ENCODE peak calls at places on chromosomes 2 and 18, in eight cellular contexts. One of them, this sample, is unnamed.
A peak's percentile ranks its signal among the peaks of the same experiment; 100 is the strongest.

GRCh38 chr18:26471027-26471426 is 77.3 kb downstream of the KCTD1 start:
- DNase-seq in PC-3: no peak
- DNase-seq in SK-N-SH: no peak
- DNase-seq in PC-9: peak; percentile 50
- DNase-seq in H9: no peak
- DNase-seq in A549: peak; percentile 86
- DNase-seq in IMR-90: peak; percentile 66
- DNase-seq in GM23248: no peak
- DNase-seq in this sample: no peak

GRCh38 chr18:11700876-11701275 is 11.8 kb downstream of the GNAL start:
- DNase-seq in GM23248: no peak
- DNase-seq in PC-9: no peak
- DNase-seq in IMR-90: no peak
- DNase-seq in SK-N-SH: no peak
- DNase-seq in A549: no peak
- DNase-seq in H9: no peak
- DNase-seq in PC-3: no peak
- DNase-seq in this sample: no peak

GRCh38 chr18:28176933-28177827 is at the start of gene CDH2:
- DNase-seq in GM23248: peak; percentile 91
- DNase-seq in PC-9: no peak
- DNase-seq in SK-N-SH: peak; percentile 92
- DNase-seq in H9: peak; percentile 87
- DNase-seq in IMR-90: peak; percentile 85
- DNase-seq in PC-3: peak; percentile 82
- DNase-seq in A549: peak; percentile 86
- DNase-seq in this sample: no peak

GRCh38 chr2:128347701-128348504 is 29.2 kb upstream of the HS6ST1 start:
- DNase-seq in SK-N-SH: peak; percentile 85
- DNase-seq in PC-9: no peak
- DNase-seq in H9: no peak
- DNase-seq in A549: no peak
- DNase-seq in IMR-90: peak; percentile 23
- DNase-seq in GM23248: peak; percentile 71
- DNase-seq in PC-3: peak; percentile 6
- DNase-seq in this sample: no peak

GRCh38 chr2:79876430-79876829 is 363.6 kb downstream of the CTNNA2 start:
- DNase-seq in PC-9: no peak
- DNase-seq in H9: no peak
- DNase-seq in A549: peak; percentile 38
- DNase-seq in IMR-90: peak; percentile 2
- DNase-seq in GM23248: peak; percentile 33
- DNase-seq in PC-3: peak; percentile 10
- DNase-seq in SK-N-SH: peak; percentile 66
- DNase-seq in this sample: no peak

GRCh38 chr2:227038550-227039189 is 125.3 kb downstream of the COL4A4 start:
- DNase-seq in PC-9: no peak
- DNase-seq in SK-N-SH: no peak
- DNase-seq in A549: no peak
- DNase-seq in IMR-90: no peak
- DNase-seq in GM23248: no peak
- DNase-seq in PC-3: no peak
- DNase-seq in H9: no peak
- DNase-seq in this sample: no peak

GRCh38 chr2:98446850-98447249 is 2.2 kb downstream of the INPP4A start:
- DNase-seq in GM23248: no peak
- DNase-seq in PC-3: no peak
- DNase-seq in SK-N-SH: no peak
- DNase-seq in H9: no peak
- DNase-seq in PC-9: no peak
- DNase-seq in A549: no peak
- DNase-seq in IMR-90: no peak
- DNase-seq in this sample: no peak

GRCh38 chr2:39492095-39492590 is 55.1 kb upstream of the MAP4K3 start:
- DNase-seq in PC-9: peak; percentile 92
- DNase-seq in SK-N-SH: no peak
- DNase-seq in A549: peak; percentile 80
- DNase-seq in GM23248: peak; percentile 95
- DNase-seq in PC-3: peak; percentile 97
- DNase-seq in IMR-90: peak; percentile 98
- DNase-seq in H9: no peak
- DNase-seq in this sample: peak; percentile 43

GRCh38 chr18:56391933-56392590 is 246.3 kb downstream of the TXNL1 start:
- DNase-seq in PC-9: no peak
- DNase-seq in H9: no peak
- DNase-seq in GM23248: no peak
- DNase-seq in IMR-90: no peak
- DNase-seq in SK-N-SH: no peak
- DNase-seq in PC-3: no peak
- DNase-seq in A549: no peak
- DNase-seq in this sample: no peak

GRCh38 chr2:14552818-14553217 is 79.7 kb upstream of the LRATD1 start:
- DNase-seq in SK-N-SH: no peak
- DNase-seq in PC-9: no peak
- DNase-seq in IMR-90: no peak
- DNase-seq in PC-3: peak; percentile 63
- DNase-seq in A549: no peak
- DNase-seq in GM23248: no peak
- DNase-seq in H9: no peak
- DNase-seq in this sample: no peak

GRCh38 chr2:157363612-157364101 is 38.0 kb upstream of the ERMN start:
- DNase-seq in GM23248: peak; percentile 62
- DNase-seq in PC-9: no peak
- DNase-seq in PC-3: no peak
- DNase-seq in A549: no peak
- DNase-seq in H9: no peak
- DNase-seq in IMR-90: no peak
- DNase-seq in SK-N-SH: no peak
- DNase-seq in this sample: no peak

GRCh38 chr2:19543271-19544019 is 185.0 kb upstream of the OSR1 start:
- DNase-seq in H9: no peak
- DNase-seq in PC-9: no peak
- DNase-seq in GM23248: peak; percentile 55
- DNase-seq in PC-3: peak; percentile 52
- DNase-seq in A549: no peak
- DNase-seq in SK-N-SH: no peak
- DNase-seq in IMR-90: peak; percentile 26
- DNase-seq in this sample: no peak

GRCh38 chr2:215748446-215748845 is 264.9 kb downstream of the MREG start:
- DNase-seq in GM23248: peak; percentile 52
- DNase-seq in A549: no peak
- DNase-seq in SK-N-SH: no peak
- DNase-seq in IMR-90: peak; percentile 32
- DNase-seq in PC-9: no peak
- DNase-seq in PC-3: no peak
- DNase-seq in H9: no peak
- DNase-seq in this sample: peak; percentile 54

GRCh38 chr18:59114160-59114559 is 25.5 kb upstream of the SEC11C start:
- DNase-seq in IMR-90: peak; percentile 14
- DNase-seq in SK-N-SH: no peak
- DNase-seq in H9: no peak
- DNase-seq in GM23248: no peak
- DNase-seq in PC-3: no peak
- DNase-seq in A549: no peak
- DNase-seq in PC-9: peak; percentile 8
- DNase-seq in this sample: no peak

GRCh38 chr2:160471950-160472349 is 21.7 kb downstream of the RBMS1 start:
- DNase-seq in H9: no peak
- DNase-seq in IMR-90: no peak
- DNase-seq in PC-9: no peak
- DNase-seq in A549: no peak
- DNase-seq in SK-N-SH: no peak
- DNase-seq in GM23248: peak; percentile 64
- DNase-seq in PC-3: no peak
- DNase-seq in this sample: no peak

GRCh38 chr18:50753311-50753710 is 66.5 kb downstream of the MRO start:
- DNase-seq in SK-N-SH: no peak
- DNase-seq in A549: no peak
- DNase-seq in IMR-90: no peak
- DNase-seq in PC-3: no peak
- DNase-seq in GM23248: no peak
- DNase-seq in H9: no peak
- DNase-seq in PC-9: no peak
- DNase-seq in this sample: no peak

GRCh38 chr2:98444436-98445166 is at the start of gene INPP4A:
- DNase-seq in H9: peak; percentile 86
- DNase-seq in GM23248: peak; percentile 83
- DNase-seq in PC-9: peak; percentile 53
- DNase-seq in IMR-90: peak; percentile 42
- DNase-seq in A549: peak; percentile 66
- DNase-seq in SK-N-SH: peak; percentile 98
- DNase-seq in PC-3: peak; percentile 80
- DNase-seq in this sample: peak; percentile 86

GRCh38 chr2:121285077-121285449 is at the start of gene TFCP2L1:
- DNase-seq in A549: peak; percentile 43
- DNase-seq in H9: peak; percentile 74
- DNase-seq in PC-3: peak; percentile 75
- DNase-seq in GM23248: peak; percentile 26
- DNase-seq in PC-9: no peak
- DNase-seq in IMR-90: no peak
- DNase-seq in SK-N-SH: no peak
- DNase-seq in this sample: peak; percentile 49
- H3K27ac ChIP-seq in A549: peak within 1 kb of the TSS; percentile 81
- H3K27ac ChIP-seq in H9: no peak within 1 kb of the TSS
- H3K27ac ChIP-seq in PC-3: no peak within 1 kb of the TSS
- H3K27ac ChIP-seq in GM23248: no peak within 1 kb of the TSS
- H3K27ac ChIP-seq in PC-9: no peak within 1 kb of the TSS
- H3K27ac ChIP-seq in IMR-90: no peak within 1 kb of the TSS
- H3K27ac ChIP-seq in SK-N-SH: no peak within 1 kb of the TSS
- H3K27ac ChIP-seq in this sample: no peak within 1 kb of the TSS

GRCh38 chr18:9113468-9114149 is 11.1 kb downstream of the NDUFV2 start:
- DNase-seq in H9: no peak
- DNase-seq in IMR-90: no peak
- DNase-seq in A549: no peak
- DNase-seq in SK-N-SH: no peak
- DNase-seq in PC-3: no peak
- DNase-seq in GM23248: no peak
- DNase-seq in PC-9: no peak
- DNase-seq in this sample: no peak
- H3K4me2 ChIP-seq in H9: no peak overlapping the region
- H3K4me2 ChIP-seq in IMR-90: no peak overlapping the region
- H3K4me2 ChIP-seq in A549: no peak overlapping the region
- H3K4me2 ChIP-seq in SK-N-SH: peak overlapping the region; percentile 18
- H3K4me2 ChIP-seq in PC-3: no peak overlapping the region
- H3K4me2 ChIP-seq in GM23248: no peak overlapping the region
- H3K4me2 ChIP-seq in PC-9: no peak overlapping the region
- H3K4me2 ChIP-seq in this sample: peak overlapping the region; percentile 10

DNA sequence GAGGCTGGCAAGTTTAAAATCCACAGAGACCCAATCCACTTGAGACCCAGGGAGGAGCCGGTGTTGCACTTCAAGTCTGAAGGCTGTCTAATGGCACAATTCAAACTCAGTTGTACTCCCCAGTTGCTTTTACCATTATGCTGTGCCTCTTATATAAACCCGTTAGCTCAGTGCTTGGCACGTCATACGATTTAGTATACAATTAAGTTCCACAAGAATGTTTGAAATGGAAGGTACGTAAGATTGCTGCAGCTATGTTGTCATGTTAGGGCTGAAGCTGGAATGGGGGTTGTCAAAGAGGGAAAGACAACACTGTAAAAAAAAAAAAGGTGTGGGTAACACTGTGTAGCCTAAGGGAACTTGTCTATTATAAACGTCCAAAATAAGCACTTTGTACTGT is 30.2 kb downstream of the LIMS1 start:
- DNase-seq in H9: no peak
- DNase-seq in IMR-90: no peak
- DNase-seq in A549: no peak
- DNase-seq in GM23248: no peak
- DNase-seq in SK-N-SH: no peak
- DNase-seq in PC-9: no peak
- DNase-seq in PC-3: no peak
- DNase-seq in this sample: peak; percentile 31
- H3K27ac ChIP-seq in H9: no peak overlapping the region
- H3K27ac ChIP-seq in IMR-90: no peak overlapping the region
- H3K27ac ChIP-seq in A549: no peak overlapping the region
- H3K27ac ChIP-seq in GM23248: no peak overlapping the region
- H3K27ac ChIP-seq in SK-N-SH: no peak overlapping the region
- H3K27ac ChIP-seq in PC-9: no peak overlapping the region
- H3K27ac ChIP-seq in PC-3: no peak overlapping the region
- H3K27ac ChIP-seq in this sample: no peak overlapping the region

DNA sequence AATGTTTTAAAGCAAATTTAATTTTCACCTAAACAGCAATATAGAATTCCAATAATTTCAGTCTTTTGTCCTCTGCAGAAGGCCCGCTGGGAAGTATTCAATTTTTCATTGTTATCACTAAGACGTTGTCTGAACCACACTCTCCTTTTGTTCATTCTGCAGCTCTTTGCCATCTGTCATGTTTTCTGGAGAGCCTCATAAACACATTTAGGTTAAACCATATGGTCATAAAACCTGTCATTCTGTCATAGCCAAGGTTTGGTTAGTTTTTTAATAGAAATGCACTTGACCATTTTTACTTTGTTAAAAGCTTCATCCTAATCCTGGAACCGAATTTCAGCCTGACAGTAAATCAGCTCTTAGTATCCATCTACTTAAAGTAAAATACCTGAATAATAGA is 54.0 kb upstream of the PGAP1 start:
- DNase-seq in H9: no peak
- DNase-seq in PC-9: no peak
- DNase-seq in IMR-90: no peak
- DNase-seq in A549: no peak
- DNase-seq in SK-N-SH: no peak
- DNase-seq in PC-3: no peak
- DNase-seq in GM23248: no peak
- DNase-seq in this sample: no peak
- H3K4me2 ChIP-seq in H9: no peak overlapping the region
- H3K4me2 ChIP-seq in PC-9: no peak overlapping the region
- H3K4me2 ChIP-seq in IMR-90: no peak overlapping the region
- H3K4me2 ChIP-seq in A549: no peak overlapping the region
- H3K4me2 ChIP-seq in SK-N-SH: no peak overlapping the region
- H3K4me2 ChIP-seq in PC-3: no peak overlapping the region
- H3K4me2 ChIP-seq in GM23248: no peak overlapping the region
- H3K4me2 ChIP-seq in this sample: no peak overlapping the region

DNA sequence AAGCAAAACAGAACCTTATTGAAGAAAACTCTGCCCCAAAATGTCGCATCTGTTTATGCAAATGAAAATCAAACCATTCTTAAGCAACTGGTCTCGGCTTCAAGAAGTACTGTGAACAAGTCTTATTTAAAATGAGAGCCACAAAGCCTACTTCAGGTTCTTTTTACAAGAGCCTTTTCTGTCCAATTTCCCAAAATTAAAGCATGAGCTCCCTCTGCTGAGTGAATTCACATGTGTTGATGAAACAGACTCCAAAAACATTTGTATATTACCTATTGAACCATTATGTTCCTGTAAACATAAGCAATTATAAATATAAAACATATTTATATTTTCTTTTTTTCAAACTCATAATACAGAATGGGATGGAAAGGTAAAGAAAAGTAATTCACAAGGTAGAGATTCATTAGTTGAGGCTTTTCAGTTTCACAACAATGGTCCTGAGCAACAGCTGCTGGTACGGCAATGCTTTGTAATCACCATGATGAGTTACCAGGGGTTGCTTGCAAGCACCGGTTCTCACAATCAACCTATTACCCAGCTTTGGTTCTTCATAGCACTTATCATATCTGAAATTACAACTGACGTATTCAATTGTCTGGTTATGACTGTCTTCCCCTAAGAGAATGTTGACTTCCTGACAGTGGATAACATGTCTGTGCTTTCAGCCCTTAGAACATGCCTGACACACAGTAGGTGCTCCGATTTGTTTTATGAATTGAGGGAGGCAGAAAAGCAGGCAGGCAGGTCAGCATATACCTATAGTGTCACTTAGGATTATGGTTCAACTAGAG is 108.4 kb upstream of the BZW1 start:
- DNase-seq in A549: peak; percentile 74
- DNase-seq in SK-N-SH: peak; percentile 15
- DNase-seq in H9: no peak
- DNase-seq in PC-3: peak; percentile 92
- DNase-seq in PC-9: peak; percentile 65
- DNase-seq in GM23248: peak; percentile 83
- DNase-seq in IMR-90: peak; percentile 80
- DNase-seq in this sample: peak; percentile 84
- H3K27ac ChIP-seq in A549: peak overlapping the region; percentile 57
- H3K27ac ChIP-seq in SK-N-SH: no peak overlapping the region
- H3K27ac ChIP-seq in H9: no peak overlapping the region
- H3K27ac ChIP-seq in PC-3: no peak overlapping the region
- H3K27ac ChIP-seq in PC-9: no peak overlapping the region
- H3K27ac ChIP-seq in GM23248: no peak overlapping the region
- H3K27ac ChIP-seq in IMR-90: no peak overlapping the region
- H3K27ac ChIP-seq in this sample: no peak overlapping the region

This sample was measured in trophoblast cell.